ENCODE peak calls at places on chromosomes 2 and 18, in four cellular contexts. R, X, H and E are unnamed samples.

GRCh38 chr2:127615511-127616166 is 30.3 kb upstream of the GPR17 start:
- DNase-seq in H (no peak), R (peak; percentile 20), X (no peak), E (no peak)

GRCh38 chr2:135047295-135047694 is at the start of gene MAP3K19:
- DNase-seq in R (no peak), H (no peak), X (no peak), E (no peak)

GRCh38 chr18:48319796-48320638 is 89.2 kb downstream of the ZBTB7C start:
- DNase-seq in H (no peak), X (no peak), R (no peak), E (no peak)

GRCh38 chr2:152617464-152618187 is 99.6 kb downstream of the PRPF40A start:
- DNase-seq in X (no peak), R (no peak), H (no peak), E (no peak)

GRCh38 chr2:241074901-241075540 is 27.1 kb downstream of the MTERF4 start:
- DNase-seq in R (no peak), X (no peak), H (no peak), E (no peak)

GRCh38 chr2:239459056-239459455 is 58.2 kb upstream of the HDAC4 start:
- DNase-seq in R (peak; percentile 26), H (no peak), X (no peak), E (no peak)

GRCh38 chr18:27599202-27599829 is 414.2 kb upstream of the CHST9 start:
- DNase-seq in R (peak; percentile 53), H (no peak), X (peak; percentile 13), E (peak; percentile 19)

GRCh38 chr2:3237501-3237889 is 140.1 kb downstream of the EIPR1 start:
- DNase-seq in H (no peak), R (no peak), X (no peak), E (no peak)

GRCh38 chr2:188765522-188765921 is 208.7 kb upstream of the COL3A1 start:
- DNase-seq in X (peak; percentile 4), R (no peak), H (no peak), E (no peak)

GRCh38 chr2:238591732-238592131 is 165.0 kb downstream of the ASB1 start:
- DNase-seq in R (no peak), H (no peak), X (no peak), E (no peak)

GRCh38 chr2:233085839-233086150 is 25.7 kb downstream of the INPP5D start:
- DNase-seq in R (no peak), X (no peak), H (no peak), E (no peak)

GRCh38 chr2:202418511-202418910 is 42.4 kb downstream of the BMPR2 start:
- DNase-seq in H (no peak), R (no peak), X (no peak), E (no peak)

GRCh38 chr18:10417679-10418078 is 36.8 kb upstream of the APCDD1 start:
- DNase-seq in R (no peak), X (no peak), H (no peak), E (no peak)

GRCh38 chr2:212831671-212832199 is 293.1 kb upstream of the ERBB4 start:
- DNase-seq in X (no peak), H (no peak), R (no peak), E (no peak)

GRCh38 chr18:79400591-79401381 is 5.1 kb downstream of the NFATC1 start:
- DNase-seq in H (no peak), R (no peak), X (peak; percentile 66), E (no peak)

GRCh38 chr2:30629866-30630265 is 177.4 kb downstream of the CAPN13 start:
- DNase-seq in R (no peak), H (no peak), X (no peak), E (no peak)

GRCh38 chr2:40348665-40349064 is 103.2 kb downstream of the SLC8A1 start:
- DNase-seq in R (no peak), H (no peak), X (no peak), E (no peak)